ENCODE peak calls at places on chromosomes 11 and 22, in five cellular contexts. D is endothelial cell, Q is GM10248, M is suprapubic skin, C is HepG2. B is an unnamed sample.

GRCh38 chr11:7555067-7555699 is 41.4 kb downstream of the PPFIBP2 start:
- DNase-seq in D (no peak), M (no peak), Q (no peak), C (no peak), B (peak)

GRCh38 chr11:82718841-82719240 is 14.8 kb downstream of the FAM181B start:
- DNase-seq in M (no peak), Q (no peak), C (no peak), D (no peak), B (no peak)

GRCh38 chr22:22788460-22789037 is 99.1 kb upstream of the IGLL5 start:
- DNase-seq in M (no peak), Q (no peak), D (no peak), C (no peak), B (no peak)

GRCh38 chr11:65127473-65128181 is 5.5 kb downstream of the MRPL49 start:
- DNase-seq in D (no peak), Q (no peak), M (no peak), C (no peak), B (no peak)

GRCh38 chr11:9895016-9895415 is 231.1 kb downstream of the SWAP70 start:
- DNase-seq in C (no peak), Q (no peak), M (no peak), D (no peak), B (no peak)

GRCh38 chr11:101583180-101584128 is at the start of gene TRPC6:
- DNase-seq in C (no peak), Q (peak), M (no peak), D (peak), B (peak)

GRCh38 chr11:92550411-92550810 is 325.8 kb downstream of the FAT3 start:
- DNase-seq in M (no peak), Q (no peak), D (no peak), C (no peak), B (no peak)

GRCh38 chr11:12789054-12789453 is 114.8 kb downstream of the TEAD1 start:
- DNase-seq in C (no peak), Q (no peak), M (no peak), D (no peak), B (no peak)

GRCh38 chr11:107054391-107054790 is 36.1 kb upstream of the GUCY1A2 start:
- DNase-seq in C (no peak), D (no peak), Q (no peak), M (no peak), B (no peak)

GRCh38 chr11:60984616-60985015 is 13.1 kb downstream of the CD6 start:
- DNase-seq in M (no peak), D (no peak), C (no peak), Q (no peak), B (no peak)

GRCh38 chr11:71199226-71199815 is 53.1 kb downstream of the SHANK2 start:
- DNase-seq in D (no peak), C (no peak), M (no peak), Q (no peak), B (no peak)

GRCh38 chr22:43345761-43346261 is 2.6 kb upstream of the SCUBE1 start:
- DNase-seq in Q (no peak), M (no peak), C (peak), D (no peak), B (no peak)

GRCh38 chr22:26502688-26503561 is 9.3 kb downstream of the TFIP11 start:
- DNase-seq in D (peak), M (no peak), Q (peak), C (no peak), B (peak)

GRCh38 chr11:86245369-86246292 is 1.1 kb downstream of the EED start:
- DNase-seq in C (peak), D (peak), Q (no peak), M (no peak), B (peak)

GRCh38 chr11:1453611-1454386 is 32.8 kb downstream of the MOB2 start:
- DNase-seq in C (peak), D (peak), Q (peak), M (no peak), B (peak)

GRCh38 chr11:83610996-83611395 is 324.8 kb upstream of the CCDC90B start:
- DNase-seq in M (no peak), C (no peak), D (no peak), Q (no peak), B (no peak)

GRCh38 chr11:64090811-64091516 is 55.2 kb downstream of the FLRT1 start:
- DNase-seq in M (no peak), Q (no peak), C (no peak), D (no peak), B (no peak)

GRCh38 chr11:94762208-94762607 is 5.9 kb upstream of the AMOTL1 start:
- DNase-seq in C (no peak), D (peak), Q (no peak), M (no peak), B (no peak)

DNA sequence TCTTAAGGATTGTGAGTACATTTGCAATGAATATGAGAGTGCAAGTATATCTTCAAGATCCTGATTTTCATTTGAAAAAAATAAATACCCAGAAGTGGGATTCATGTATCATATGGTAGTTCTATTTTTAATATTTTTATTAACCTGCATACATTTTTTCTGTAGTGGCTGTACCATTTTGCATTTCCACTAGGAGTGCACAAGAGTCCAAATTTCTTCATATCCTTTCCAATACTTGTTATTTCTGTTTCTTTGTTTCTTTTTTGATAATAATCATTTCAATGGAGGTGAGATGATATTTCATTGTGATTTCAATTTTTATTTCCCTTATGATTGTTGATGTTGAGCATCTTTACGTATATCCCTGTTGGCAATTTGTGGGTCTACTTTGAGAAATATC is 759.8 kb upstream of the CNTN5 start:
- DNase-seq in C (no peak), Q (no peak), M (no peak), D (no peak), B (no peak)
- TF ChIP-seq CTCF in C (no peak), Q (no peak), M (no peak), D (peak), B (no peak)

GRCh38 chr11:131633978-131634377 is 263.6 kb downstream of the NTM start:
- DNase-seq in D (no peak), Q (no peak), M (no peak), C (no peak), B (no peak)

GRCh38 chr11:131632971-131633370 is 262.6 kb downstream of the NTM start:
- DNase-seq in C (no peak), M (no peak), Q (no peak), D (no peak), B (no peak)

GRCh38 chr11:131628739-131629138 is 258.3 kb downstream of the NTM start:
- DNase-seq in C (no peak), D (no peak), Q (no peak), M (no peak), B (no peak)

GRCh38 chr11:131626761-131627160 is 256.3 kb downstream of the NTM start:
- DNase-seq in Q (no peak), D (no peak), C (no peak), M (no peak), B (no peak)

GRCh38 chr11:131629925-131630324 is 259.5 kb downstream of the NTM start:
- DNase-seq in C (no peak), Q (no peak), M (no peak), D (no peak), B (no peak)
- TF ChIP-seq CTCF in C (no peak), Q (no peak), M (no peak), D (no peak), B (peak)

GRCh38 chr11:33350287-33350686 is 93.1 kb downstream of the HIPK3 start:
- DNase-seq in Q (no peak), C (no peak), M (no peak), D (no peak), B (no peak)

GRCh38 chr11:33339247-33339646 is 82.1 kb downstream of the HIPK3 start:
- DNase-seq in D (no peak), M (no peak), Q (no peak), C (no peak), B (no peak)

GRCh38 chr11:33347490-33348125 is 90.4 kb downstream of the HIPK3 start:
- DNase-seq in M (no peak), C (no peak), Q (peak), D (no peak), B (no peak)

GRCh38 chr11:33344611-33345010 is 87.4 kb downstream of the HIPK3 start:
- DNase-seq in C (peak), D (no peak), M (no peak), Q (no peak), B (peak)
- TF ChIP-seq CTCF in C (no peak), D (no peak), M (no peak), Q (peak), B (peak)

DNA sequence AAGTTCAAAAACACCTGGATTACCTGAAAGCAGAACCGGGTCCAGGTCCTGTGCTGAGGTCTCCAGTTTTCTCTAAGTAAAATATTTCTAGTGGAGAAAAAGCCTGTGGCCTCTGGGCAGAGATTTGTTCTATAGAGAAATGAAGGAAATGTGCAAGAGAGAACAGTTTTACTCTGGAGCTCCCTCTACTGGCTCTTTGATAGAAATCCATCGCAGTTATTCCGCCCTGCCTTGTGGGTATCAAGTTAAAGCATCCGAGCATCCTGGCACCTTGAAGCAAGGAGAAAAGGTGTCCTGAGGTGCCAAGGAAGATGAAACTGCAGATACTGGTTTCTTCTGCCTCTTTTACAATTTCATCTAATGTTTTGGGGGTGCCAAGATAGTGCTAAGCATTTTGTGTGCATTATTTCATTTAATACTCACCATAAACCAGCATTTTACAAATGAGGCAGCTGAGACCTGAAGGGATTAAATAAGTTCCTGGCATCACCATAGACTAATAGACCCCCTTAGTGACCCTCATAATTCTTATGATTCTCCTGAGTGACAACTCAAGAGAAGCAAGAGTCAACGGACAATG is 113.1 kb upstream of the HSD17B12 start:
- DNase-seq in M (no peak), D (no peak), Q (peak), C (peak), B (peak)
- TF ChIP-seq CTCF in M (peak), D (peak), Q (peak), C (peak), B (peak)

GRCh38 chr11:36153581-36153980 is 135.6 kb downstream of the COMMD9 start:
- DNase-seq in Q (no peak), D (no peak), C (no peak), M (no peak), B (no peak)
- TF ChIP-seq CTCF in Q (no peak), D (no peak), C (no peak), M (no peak), B (no peak)

DNA sequence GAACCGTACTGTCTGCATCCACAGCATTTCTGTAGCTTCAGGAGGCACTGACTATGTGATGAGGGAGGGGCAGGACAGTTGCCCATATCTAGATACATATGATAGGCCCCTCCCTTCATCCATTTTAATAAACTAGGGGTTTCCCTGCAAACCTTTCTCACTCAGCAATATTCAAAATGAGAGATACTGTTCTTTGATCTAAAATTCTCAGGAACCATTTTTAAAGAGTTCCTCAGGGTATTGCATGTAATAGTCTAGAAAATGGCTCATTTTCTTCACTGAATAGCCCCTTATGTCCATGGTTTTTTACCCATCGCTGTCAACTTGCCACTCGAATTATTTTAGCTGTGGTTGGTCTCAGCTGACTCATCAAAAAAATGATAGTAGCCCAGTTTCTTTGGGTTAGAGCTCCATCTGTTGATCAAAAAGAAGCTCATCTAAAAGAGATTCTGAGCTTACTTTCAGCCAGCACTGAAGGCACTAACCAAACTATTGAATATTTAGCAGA is 37.0 kb upstream of the DNAJB7 start:
- DNase-seq in D (no peak), C (peak), Q (peak), M (no peak), B (peak)
- TF ChIP-seq CTCF in D (no peak), C (peak), Q (peak), M (peak), B (peak)

GRCh38 chr11:59918494-59918893 is 19.7 kb upstream of the OOSP1 start:
- DNase-seq in C (no peak), D (no peak), M (no peak), Q (no peak), B (no peak)

GRCh38 chr11:59923813-59924212 is 14.4 kb upstream of the OOSP1 start:
- DNase-seq in Q (no peak), C (no peak), M (no peak), D (peak), B (no peak)

DNA sequence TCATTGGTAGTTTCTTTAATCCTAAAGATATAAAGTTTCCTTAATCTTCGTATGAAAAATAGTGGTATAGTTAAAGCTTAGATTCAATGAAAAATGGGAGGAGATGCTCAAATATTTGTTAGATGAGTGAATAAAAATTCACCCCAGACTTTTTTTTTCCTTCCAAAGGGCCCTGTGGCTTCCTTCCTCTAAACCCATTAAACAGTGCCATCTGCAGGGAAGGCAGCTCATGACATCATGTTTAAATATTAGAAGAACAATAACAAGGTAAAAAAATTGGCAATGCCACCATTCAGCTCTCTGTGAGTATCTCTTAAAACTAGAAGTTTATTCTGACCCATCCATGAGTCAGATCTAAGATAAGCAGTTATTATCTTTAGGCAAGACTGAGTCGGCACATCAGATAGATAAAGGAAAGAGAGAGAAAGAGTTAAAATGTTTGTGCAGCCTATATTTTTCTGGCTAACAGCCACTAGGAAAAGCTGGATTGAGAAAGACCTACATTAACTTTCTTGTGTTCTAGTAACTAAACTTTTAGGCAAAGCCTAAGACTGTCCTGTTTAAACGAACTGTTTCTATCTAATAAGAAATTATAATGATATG is 19.1 kb upstream of the OOSP1 start:
- DNase-seq in M (no peak), Q (peak), C (peak), D (peak), B (peak)
- TF ChIP-seq CTCF in M (peak), Q (peak), C (peak), D (peak), B (peak)